ENCODE peak calls at places on chromosomes 1 and 21, in nine cellular contexts. P, F, N, R, D, Q, U, E and H are unnamed samples.

GRCh38 chr1:246753670-246754535 is 29.7 kb downstream of the SCCPDH start:
- DNase-seq in P (peak; percentile 47), F (peak; percentile 59), E (peak; percentile 38), R (peak; percentile 68), Q (peak; percentile 81), D (peak; percentile 72), U (peak; percentile 44), N (peak; percentile 40), H (peak; percentile 40)

GRCh38 chr21:16424331-16424749 is 694.6 kb downstream of the USP25 start:
- DNase-seq in D (no peak), U (no peak), E (no peak), N (no peak), F (no peak), R (no peak), P (no peak), Q (no peak), H (no peak)

GRCh38 chr21:14876464-14876863 is 188.3 kb downstream of the NRIP1 start:
- DNase-seq in P (no peak), E (no peak), D (no peak), Q (no peak), R (no peak), N (no peak), F (no peak), U (no peak), H (no peak)

GRCh38 chr1:227775841-227776240 is 39.6 kb upstream of the PRSS38 start:
- DNase-seq in P (no peak), R (no peak), F (no peak), U (no peak), N (no peak), E (no peak), D (peak; percentile 40), Q (no peak), H (no peak)

GRCh38 chr1:93964777-93965200 is 55.6 kb upstream of the GCLM start:
- DNase-seq in R (peak; percentile 69), Q (no peak), F (no peak), D (peak; percentile 58), E (no peak), U (no peak), P (no peak), N (no peak), H (no peak)

GRCh38 chr1:53371121-53371666 is 43.3 kb upstream of the LRP8 start:
- DNase-seq in F (no peak), E (no peak), Q (no peak), N (no peak), P (no peak), D (no peak), R (no peak), U (no peak), H (peak; percentile 4)

GRCh38 chr1:57079454-57080157 is 113.8 kb upstream of the C8B start:
- DNase-seq in E (no peak), U (no peak), R (no peak), N (no peak), D (no peak), P (no peak), Q (no peak), F (no peak), H (no peak)

GRCh38 chr1:220330265-220330664 is 58.0 kb upstream of the RAB3GAP2 start:
- DNase-seq in E (no peak), D (no peak), U (no peak), Q (no peak), R (peak; percentile 8), P (no peak), N (no peak), F (no peak), H (no peak)

GRCh38 chr1:46364612-46365011 is 24.0 kb downstream of the NSUN4 start:
- DNase-seq in D (peak; percentile 77), U (no peak), F (no peak), E (no peak), Q (no peak), N (no peak), P (no peak), R (peak; percentile 45), H (no peak)

GRCh38 chr21:38460171-38460742 is 38.0 kb downstream of the ERG start:
- DNase-seq in N (no peak), P (no peak), F (no peak), R (peak; percentile 12), E (no peak), U (no peak), Q (no peak), D (peak; percentile 97), H (no peak)

GRCh38 chr1:70057500-70057899 is 147.9 kb downstream of the LRRC40 start:
- DNase-seq in D (peak; percentile 8), F (no peak), E (no peak), P (no peak), N (no peak), U (no peak), R (no peak), Q (no peak), H (no peak)

GRCh38 chr1:104780470-104781078 is 1030.9 kb downstream of the AMY1C start:
- DNase-seq in F (no peak), Q (no peak), P (no peak), N (no peak), U (no peak), D (peak; percentile 49), E (no peak), R (peak; percentile 1), H (no peak)

GRCh38 chr1:66271216-66271903 is 262.6 kb upstream of the SGIP1 start:
- DNase-seq in R (peak; percentile 99), P (peak; percentile 92), U (peak; percentile 79), Q (peak; percentile 35), D (peak; percentile 99), N (peak; percentile 73), E (no peak), F (peak; percentile 70), H (peak; percentile 87)

GRCh38 chr1:83033682-83034081 is 965.2 kb downstream of the TTLL7 start:
- DNase-seq in Q (no peak), E (no peak), P (no peak), D (peak; percentile 40), F (no peak), N (no peak), R (no peak), U (no peak), H (no peak)

GRCh38 chr1:24572301-24572700 is 16.4 kb downstream of the NCMAP start:
- DNase-seq in E (no peak), D (no peak), P (no peak), Q (no peak), R (no peak), N (no peak), U (no peak), F (no peak), H (no peak)

GRCh38 chr1:237713886-237714285 is 176.8 kb downstream of the ZP4 start:
- DNase-seq in R (peak; percentile 2), F (no peak), N (no peak), D (no peak), U (no peak), P (no peak), E (no peak), Q (no peak), H (no peak)

DNA sequence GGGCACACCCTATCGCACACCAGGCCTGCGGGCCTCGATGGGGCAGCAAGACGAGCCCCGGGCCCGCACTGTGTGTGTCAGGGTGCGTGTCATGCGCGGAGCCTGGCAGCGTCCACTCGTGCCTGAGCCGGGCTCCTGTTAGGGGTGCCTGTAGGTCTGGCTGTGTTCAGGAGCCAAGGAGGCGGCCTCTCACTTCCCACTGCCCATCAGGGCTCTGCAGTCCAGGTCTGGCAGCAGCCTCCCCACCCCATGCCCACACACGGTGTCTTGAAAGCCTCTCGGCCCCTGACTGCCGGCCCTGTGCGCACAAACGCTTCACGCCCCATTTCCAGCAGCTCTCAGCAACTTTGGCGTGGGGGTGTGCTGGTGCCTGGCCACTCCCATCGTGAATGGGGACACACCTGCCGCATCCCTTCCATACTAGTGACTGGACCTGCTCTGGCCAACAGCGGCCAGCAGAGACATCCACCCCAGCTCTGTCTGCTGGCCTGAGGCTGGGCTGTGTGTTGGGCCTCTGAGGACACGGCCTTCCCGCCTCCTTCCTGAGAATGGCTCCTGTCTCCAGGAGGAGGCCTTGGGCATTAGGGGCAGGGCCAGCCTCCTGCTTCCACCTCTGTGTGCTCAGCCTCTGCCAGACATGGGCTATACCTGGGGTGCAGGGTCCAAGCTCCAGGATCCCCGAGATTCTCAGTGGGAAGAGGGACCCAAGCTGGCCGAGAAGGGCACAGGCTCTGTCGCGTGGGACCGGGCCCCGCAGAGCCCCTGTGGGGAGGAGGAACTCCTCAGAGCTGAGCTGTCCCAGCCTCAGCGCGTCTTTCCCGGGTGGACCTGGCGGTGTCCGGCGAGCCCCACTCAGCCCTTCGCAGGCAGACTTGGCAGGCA is 41.8 kb upstream of the ACTRT2 start:
- DNase-seq in R (no peak), P (no peak), U (peak; percentile 10), F (no peak), N (no peak), E (no peak), D (no peak), Q (no peak), H (peak; percentile 63)
- H3K4me3 ChIP-seq in R (no peak overlapping the region), P (no peak overlapping the region), U (no peak overlapping the region), F (no peak overlapping the region), N (no peak overlapping the region), E (no peak overlapping the region), D (no peak overlapping the region), Q (no peak overlapping the region), H (no peak overlapping the region)

DNA sequence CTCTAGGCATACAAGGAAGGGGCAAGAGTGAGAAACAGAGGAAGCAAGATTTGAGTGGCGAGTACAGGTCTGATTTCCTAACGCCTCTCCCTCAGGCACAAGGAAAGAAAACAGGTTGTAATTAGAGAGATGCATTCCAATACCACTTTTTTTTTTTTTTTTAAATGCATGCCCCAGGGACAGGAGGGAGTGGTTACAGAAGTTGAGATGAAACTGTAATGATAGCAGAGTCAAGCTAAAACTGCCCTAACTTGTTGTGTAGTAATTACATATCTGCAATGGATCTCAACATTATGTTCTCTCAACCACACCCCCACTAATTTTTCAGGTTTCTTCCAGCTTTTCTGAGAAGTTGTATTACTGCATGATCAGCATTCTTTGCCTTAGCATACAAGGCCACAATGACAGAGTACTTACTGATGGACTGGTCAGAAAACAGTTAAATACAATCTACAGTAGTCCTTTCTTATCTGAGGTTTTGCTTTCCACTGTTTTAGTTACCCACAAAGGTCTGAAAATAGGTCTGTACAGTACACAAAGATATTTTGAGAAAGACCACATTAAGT is 5.5 kb downstream of the ETV3 start:
- DNase-seq in Q (no peak), D (no peak), E (no peak), R (no peak), P (no peak), U (no peak), F (no peak), N (no peak), H (no peak)
- H3K36me3 ChIP-seq in Q (peaks cover 14% of the 10 kb centered on the region), D (peaks cover 79% of the 10 kb centered on the region), E (peaks cover 19% of the 10 kb centered on the region), R (peaks cover 39% of the 10 kb centered on the region), P (peaks cover 83% of the 10 kb centered on the region), U (peaks cover 82% of the 10 kb centered on the region), F (no peaks in the 10 kb centered on the region), N (peaks cover 37% of the 10 kb centered on the region), H (peaks cover 79% of the 10 kb centered on the region)

GRCh38 chr1:173479649-173480048 is 2.5 kb downstream of the PRDX6 start:
- DNase-seq in P (no peak), D (peak; percentile 47), U (no peak), Q (no peak), F (no peak), E (no peak), R (peak; percentile 32), N (no peak), H (no peak)
- H3K4me3 ChIP-seq in P (peak overlapping the region; percentile 89), D (peak overlapping the region; percentile 99), U (peak overlapping the region; percentile 89), Q (no peak overlapping the region), F (no peak overlapping the region), E (no peak overlapping the region), R (no peak overlapping the region), N (no peak overlapping the region), H (no peak overlapping the region)

DNA sequence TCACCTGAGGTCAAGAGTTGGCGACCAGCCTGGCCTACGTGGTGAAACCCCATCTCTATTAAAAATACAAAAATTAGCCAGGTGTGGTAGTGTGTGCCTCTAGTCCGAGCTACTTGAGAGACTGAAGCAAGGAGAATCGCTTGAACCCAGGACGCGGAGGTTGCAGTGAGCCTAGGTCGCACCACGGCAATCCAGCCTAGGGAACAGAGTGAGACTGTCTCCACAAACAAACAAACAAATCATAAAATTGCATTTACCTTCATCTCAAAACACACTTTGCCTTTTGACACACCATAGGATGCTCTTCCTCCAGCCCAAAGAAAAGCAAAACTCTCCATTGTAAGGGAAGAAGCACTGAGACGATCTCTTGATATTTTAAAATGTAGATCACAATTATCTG is 4.3 kb downstream of the HNRNPU start:
- DNase-seq in N (no peak), R (no peak), U (no peak), P (no peak), Q (no peak), E (no peak), D (no peak), F (peak; percentile 17), H (no peak)
- H3K36me3 ChIP-seq in N (peaks cover 27% of the 10 kb centered on the region), R (peaks cover 53% of the 10 kb centered on the region), U (peaks cover 58% of the 10 kb centered on the region), P (peaks cover 69% of the 10 kb centered on the region), Q (peaks cover 41% of the 10 kb centered on the region), E (peaks cover 56% of the 10 kb centered on the region), D (peaks cover 68% of the 10 kb centered on the region), F (peaks cover 27% of the 10 kb centered on the region), H (peaks cover 59% of the 10 kb centered on the region)